ENCODE peak calls at places on chromosomes 3 and 15, in six cellular contexts. D, Q, J, B, R and S are unnamed samples.

GRCh38 chr3:101635954-101636798 is 40.8 kb downstream of the ZBTB11 start:
- DNase-seq in D (peak; percentile 85), Q (no peak), J (no peak), B (peak; percentile 45), R (peak; percentile 63), S (peak; percentile 33)

GRCh38 chr3:30035935-30036567 is 570.4 kb upstream of the TGFBR2 start:
- DNase-seq in D (no peak), Q (no peak), J (no peak), B (no peak), R (no peak), S (no peak)

GRCh38 chr3:13018039-13018431 is 55.2 kb downstream of the IQSEC1 start:
- DNase-seq in D (no peak), Q (no peak), J (no peak), B (no peak), R (no peak), S (peak; percentile 13)

GRCh38 chr15:29825205-29825604 is 2.9 kb upstream of the TJP1 start:
- DNase-seq in D (no peak), Q (no peak), J (no peak), B (no peak), R (no peak), S (no peak)

GRCh38 chr3:65761431-65761830 is 277.3 kb downstream of the MAGI1 start:
- DNase-seq in D (no peak), Q (no peak), J (no peak), B (no peak), R (no peak), S (no peak)

GRCh38 chr3:42707620-42708355 is 5.2 kb upstream of the HHATL start:
- DNase-seq in D (no peak), Q (no peak), J (no peak), B (no peak), R (no peak), S (no peak)

GRCh38 chr3:57041674-57042073 is 18.8 kb upstream of the SPATA12 start:
- DNase-seq in D (no peak), Q (no peak), J (no peak), B (no peak), R (no peak), S (no peak)

GRCh38 chr15:20358066-20358780 is 183.4 kb downstream of the GOLGA6L6 start:
- DNase-seq in D (peak; percentile 7), Q (no peak), J (peak; percentile 90), B (no peak), R (peak; percentile 41), S (no peak)

GRCh38 chr3:45499529-45499928 is 95.0 kb upstream of the LIMD1 start:
- DNase-seq in D (no peak), Q (no peak), J (no peak), B (no peak), R (no peak), S (no peak)

GRCh38 chr3:122627301-122627700 is 49.9 kb downstream of the PARP15 start:
- DNase-seq in D (no peak), Q (no peak), J (no peak), B (no peak), R (no peak), S (no peak)

GRCh38 chr15:82647835-82648256 is 683 bp upstream of the CPEB1 start:
- DNase-seq in D (peak; percentile 32), Q (no peak), J (peak; percentile 91), B (no peak), R (no peak), S (no peak)

GRCh38 chr3:127822836-127823589 is 698 bp upstream of the MGLL start:
- DNase-seq in D (peak; percentile 8), Q (no peak), J (peak; percentile 93), B (no peak), R (peak; percentile 84), S (no peak)

GRCh38 chr3:177729939-177730700 is 532.8 kb upstream of the TBL1XR1 start:
- DNase-seq in D (no peak), Q (no peak), J (peak; percentile 44), B (peak; percentile 25), R (peak; percentile 67), S (no peak)

GRCh38 chr15:41043276-41043675 is 72.8 kb downstream of the INO80 start:
- DNase-seq in D (no peak), Q (no peak), J (no peak), B (no peak), R (no peak), S (no peak)

GRCh38 chr15:97627634-97628033 is 332.9 kb upstream of the ARRDC4 start:
- DNase-seq in D (no peak), Q (no peak), J (no peak), B (no peak), R (no peak), S (no peak)

GRCh38 chr3:141940204-141940776 is 63.8 kb downstream of the ATP1B3 start:
- DNase-seq in D (peak; percentile 77), Q (peak; percentile 74), J (no peak), B (peak; percentile 54), R (peak; percentile 38), S (no peak)

GRCh38 chr3:155525324-155525833 is 219.5 kb downstream of the PLCH1 start:
- DNase-seq in D (no peak), Q (no peak), J (no peak), B (no peak), R (no peak), S (no peak)

GRCh38 chr3:105997800-105998526 is 129.2 kb upstream of the CBLB start:
- DNase-seq in D (no peak), Q (no peak), J (no peak), B (no peak), R (no peak), S (no peak)

GRCh38 chr15:59069430-59069829 is 35.5 kb upstream of the CCNB2 start:
- DNase-seq in D (no peak), Q (no peak), J (no peak), B (no peak), R (no peak), S (no peak)

GRCh38 chr3:51620543-51620942 is 50.5 kb upstream of the TEX264 start:
- DNase-seq in D (no peak), Q (no peak), J (no peak), B (no peak), R (no peak), S (no peak)

GRCh38 chr15:40094156-40094555 is 14.5 kb downstream of the BMF start:
- DNase-seq in D (no peak), Q (no peak), J (no peak), B (no peak), R (no peak), S (no peak)

GRCh38 chr3:158742861-158743260 is 10.6 kb upstream of the RARRES1 start:
- DNase-seq in D (no peak), Q (no peak), J (no peak), B (no peak), R (no peak), S (no peak)

GRCh38 chr15:86854186-86854585 is 774.5 kb downstream of the AGBL1 start:
- DNase-seq in D (no peak), Q (no peak), J (no peak), B (no peak), R (no peak), S (no peak)

GRCh38 chr3:173553635-173554280 is 156.2 kb downstream of the NLGN1 start:
- DNase-seq in D (no peak), Q (no peak), J (no peak), B (peak; percentile 8), R (no peak), S (peak; percentile 7)

GRCh38 chr3:69948246-69948862 is 51.2 kb upstream of the SAMMSON start:
- DNase-seq in D (no peak), Q (peak; percentile 30), J (no peak), B (peak; percentile 3), R (no peak), S (no peak)

GRCh38 chr3:123278446-123278845 is 76.7 kb downstream of the SEC22A start:
- DNase-seq in D (no peak), Q (no peak), J (no peak), B (no peak), R (no peak), S (no peak)

GRCh38 chr3:131142580-131142979 is 115.9 kb downstream of the NEK11 start:
- DNase-seq in D (no peak), Q (no peak), J (no peak), B (no peak), R (no peak), S (no peak)

GRCh38 chr15:23897576-23897975 is 210.5 kb upstream of the NDN start:
- DNase-seq in D (no peak), Q (no peak), J (peak; percentile 77), B (no peak), R (no peak), S (no peak)